ENCODE peak calls at places on chromosomes 3 and 15, in eight cellular contexts. B, Z, E, R, J, N, C and O are unnamed samples.

GRCh38 chr15:81859737-81860516 is 185.9 kb downstream of the MEX3B start:
- DNase-seq in B (no peak), Z (no peak), E (no peak), R (no peak), J (no peak), N (no peak), C (peak), O (no peak)

GRCh38 chr3:14946749-14947104 is 656 bp upstream of the NR2C2 start:
- DNase-seq in B (no peak), Z (no peak), E (no peak), R (no peak), J (no peak), N (no peak), C (no peak), O (no peak)

GRCh38 chr3:71489315-71489761 is 94.2 kb downstream of the FOXP1 start:
- DNase-seq in B (no peak), Z (no peak), E (no peak), R (no peak), J (peak), N (no peak), C (no peak), O (no peak)

GRCh38 chr15:74406992-74407705 is 26.6 kb downstream of the SEMA7A start:
- DNase-seq in B (no peak), Z (peak), E (no peak), R (no peak), J (no peak), N (no peak), C (no peak), O (peak)

GRCh38 chr3:143483214-143483613 is 363.6 kb downstream of the CHST2 start:
- DNase-seq in B (no peak), Z (peak), E (no peak), R (no peak), J (no peak), N (no peak), C (no peak), O (no peak)

GRCh38 chr15:58988011-58988785 is 735 bp downstream of the RNF111 start:
- DNase-seq in B (peak), Z (peak), E (no peak), R (peak), J (peak), N (peak), C (peak), O (peak)

GRCh38 chr3:138921316-138922292 is 25.3 kb downstream of the FOXL2 start:
- DNase-seq in B (no peak), Z (peak), E (no peak), R (no peak), J (no peak), N (no peak), C (no peak), O (no peak)

GRCh38 chr3:125168711-125169410 is 43.7 kb downstream of the SLC12A8 start:
- DNase-seq in B (no peak), Z (no peak), E (no peak), R (no peak), J (no peak), N (peak), C (no peak), O (no peak)

GRCh38 chr3:105513886-105514285 is 147.2 kb downstream of the ALCAM start:
- DNase-seq in B (no peak), Z (peak), E (no peak), R (no peak), J (no peak), N (no peak), C (no peak), O (no peak)

GRCh38 chr3:184172681-184173373 is 1.8 kb upstream of the AP2M1 start:
- DNase-seq in B (no peak), Z (peak), E (no peak), R (no peak), J (no peak), N (no peak), C (no peak), O (no peak)

GRCh38 chr15:99306694-99307338 is 55.5 kb downstream of the LRRC28 start:
- DNase-seq in B (no peak), Z (no peak), E (no peak), R (no peak), J (no peak), N (peak), C (no peak), O (no peak)

GRCh38 chr3:182843478-182843877 is 50.2 kb downstream of the ATP11B start:
- DNase-seq in B (no peak), Z (peak), E (no peak), R (no peak), J (no peak), N (no peak), C (no peak), O (no peak)

GRCh38 chr15:45635191-45635638 is 386 bp downstream of the SQOR start:
- DNase-seq in B (peak), Z (peak), E (no peak), R (peak), J (peak), N (peak), C (peak), O (peak)

GRCh38 chr15:64146041-64146440 is 5.5 kb upstream of the SNX22 start:
- DNase-seq in B (no peak), Z (no peak), E (no peak), R (no peak), J (no peak), N (peak), C (no peak), O (no peak)

GRCh38 chr3:14319654-14320182 is 82.7 kb upstream of the SLC6A6 start:
- DNase-seq in B (no peak), Z (peak), E (peak), R (no peak), J (no peak), N (no peak), C (peak), O (no peak)

GRCh38 chr3:150253622-150254021 is 154.5 kb upstream of the TSC22D2 start:
- DNase-seq in B (no peak), Z (no peak), E (no peak), R (no peak), J (no peak), N (no peak), C (no peak), O (no peak)

GRCh38 chr15:29003446-29004233 is 117.9 kb downstream of the APBA2 start:
- DNase-seq in B (no peak), Z (no peak), E (no peak), R (no peak), J (no peak), N (no peak), C (no peak), O (no peak)

GRCh38 chr3:186790261-186790981 is 7.0 kb downstream of the EIF4A2 start:
- DNase-seq in B (no peak), Z (peak), E (no peak), R (no peak), J (no peak), N (no peak), C (peak), O (no peak)

GRCh38 chr15:91670108-91670507 is 183.4 kb upstream of the SLCO3A1 start:
- DNase-seq in B (no peak), Z (no peak), E (no peak), R (no peak), J (no peak), N (no peak), C (no peak), O (no peak)

GRCh38 chr15:77243146-77243545 is 172.2 kb upstream of the TSPAN3 start:
- DNase-seq in B (no peak), Z (no peak), E (no peak), R (no peak), J (no peak), N (no peak), C (no peak), O (no peak)

GRCh38 chr3:152899306-152899705 is 64.4 kb downstream of the P2RY1 start:
- DNase-seq in B (no peak), Z (no peak), E (no peak), R (no peak), J (no peak), N (no peak), C (no peak), O (no peak)

GRCh38 chr3:36812240-36812639 is 47.9 kb upstream of the DCLK3 start:
- DNase-seq in B (no peak), Z (no peak), E (no peak), R (no peak), J (no peak), N (no peak), C (no peak), O (no peak)

GRCh38 chr3:48247401-48247807 is 6.5 kb downstream of the ZNF589 start:
- DNase-seq in B (no peak), Z (peak), E (no peak), R (no peak), J (no peak), N (no peak), C (no peak), O (no peak)

GRCh38 chr3:32469151-32469874 is 33.3 kb downstream of the CMTM6 start:
- DNase-seq in B (no peak), Z (peak), E (no peak), R (no peak), J (no peak), N (no peak), C (no peak), O (no peak)

GRCh38 chr15:47523669-47524068 is 193.6 kb upstream of the SEMA6D start:
- DNase-seq in B (no peak), Z (peak), E (peak), R (no peak), J (no peak), N (no peak), C (no peak), O (no peak)